ENCODE peak calls at places on chromosomes 12 and 14, in nine cellular contexts. B, Q, K, J, V, C, N, G and T are unnamed samples.

GRCh38 chr12:28108599-28108998 is 81.7 kb upstream of the CCDC91 start:
- DNase-seq in B (no peak), Q (no peak), K (no peak), J (no peak), V (no peak), C (no peak), N (no peak), G (no peak), T (no peak)

GRCh38 chr12:124493809-124494750 is 73.3 kb downstream of the NCOR2 start:
- DNase-seq in B (peak; percentile 49), Q (no peak), K (no peak), J (no peak), V (no peak), C (peak; percentile 70), N (peak; percentile 94), G (no peak), T (peak; percentile 96)

GRCh38 chr14:101506211-101506920 is 54.9 kb upstream of the DIO3 start:
- DNase-seq in B (peak; percentile 51), Q (no peak), K (no peak), J (no peak), V (no peak), C (no peak), N (no peak), G (no peak), T (no peak)

GRCh38 chr12:75337905-75338304 is 3.4 kb downstream of the GLIPR1L1 start:
- DNase-seq in B (no peak), Q (no peak), K (no peak), J (no peak), V (no peak), C (no peak), N (no peak), G (no peak), T (peak; percentile 31)

GRCh38 chr14:40053396-40053795 is 621.2 kb upstream of the FBXO33 start:
- DNase-seq in B (no peak), Q (no peak), K (no peak), J (no peak), V (no peak), C (no peak), N (no peak), G (no peak), T (no peak)

GRCh38 chr12:50839032-50839431 is 3.7 kb upstream of the TMPRSS12 start:
- DNase-seq in B (no peak), Q (no peak), K (no peak), J (no peak), V (no peak), C (no peak), N (no peak), G (no peak), T (no peak)

GRCh38 chr14:50612795-50613194 is 52.9 kb downstream of the ATL1 start:
- DNase-seq in B (no peak), Q (no peak), K (no peak), J (no peak), V (no peak), C (no peak), N (no peak), G (no peak), T (no peak)

GRCh38 chr12:68432622-68433021 is 100.5 kb upstream of the MDM1 start:
- DNase-seq in B (no peak), Q (no peak), K (no peak), J (peak; percentile 39), V (no peak), C (no peak), N (no peak), G (no peak), T (no peak)

DNA sequence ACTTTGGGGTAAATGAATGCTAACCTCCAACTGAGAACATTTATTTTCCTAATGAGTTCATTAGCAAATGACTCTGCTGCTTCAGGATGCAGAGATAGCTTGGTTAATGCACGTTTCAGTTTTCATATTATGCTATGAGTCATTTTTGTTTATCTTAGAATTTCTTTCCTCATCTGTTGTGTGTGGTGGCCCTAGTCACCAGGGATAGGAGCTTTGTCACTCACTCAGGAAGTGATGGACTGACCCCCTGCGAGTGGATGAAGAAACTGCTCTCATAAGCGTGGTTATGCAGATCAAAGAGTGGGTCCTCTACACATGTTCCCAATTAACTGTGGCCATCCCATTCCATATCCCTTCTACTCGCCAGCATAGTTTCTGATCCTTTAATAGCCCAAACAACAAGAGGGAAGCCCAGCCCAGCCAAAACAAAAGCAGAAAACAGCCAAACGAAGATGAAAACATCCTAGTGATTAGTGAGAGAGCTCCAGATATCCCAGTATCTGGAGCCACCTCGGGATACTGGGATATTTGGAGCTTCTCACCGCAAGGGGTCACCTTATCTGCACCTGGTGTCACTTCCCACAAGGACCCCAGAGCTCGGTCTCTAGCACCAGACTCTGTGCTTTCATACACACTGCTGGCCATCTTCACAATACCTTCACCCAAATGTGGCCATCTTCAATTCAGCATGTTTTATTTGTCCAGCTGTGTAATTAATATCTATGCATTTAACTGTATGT is 8.6 kb downstream of the TC2N start:
- DNase-seq in B (no peak), Q (no peak), K (peak; percentile 52), J (peak; percentile 66), V (peak; percentile 75), C (no peak), N (no peak), G (no peak), T (peak; percentile 39)
- TF ChIP-seq CTCF in B (no peak), Q (no peak), K (no peak), J (peak; percentile 12), V (no peak), C (no peak), N (no peak), G (no peak), T (peak; percentile 47)

GRCh38 chr14:23055147-23055550 is 2.2 kb downstream of the CDH24 start:
- DNase-seq in B (no peak), Q (no peak), K (no peak), J (no peak), V (no peak), C (no peak), N (no peak), G (no peak), T (no peak)

GRCh38 chr14:23055621-23056256 is 1.6 kb downstream of the CDH24 start:
- DNase-seq in B (peak; percentile 59), Q (no peak), K (no peak), J (peak; percentile 29), V (no peak), C (no peak), N (no peak), G (no peak), T (peak; percentile 39)

GRCh38 chr14:23057757-23058653 is 685 bp upstream of the CDH24 start:
- DNase-seq in B (peak; percentile 92), Q (peak; percentile 45), K (no peak), J (peak; percentile 76), V (peak; percentile 80), C (peak; percentile 90), N (peak; percentile 59), G (peak; percentile 45), T (peak; percentile 90)

GRCh38 chr14:23056956-23057756 is at the start of gene CDH24:
- DNase-seq in B (peak; percentile 76), Q (no peak), K (no peak), J (peak; percentile 57), V (peak; percentile 47), C (peak; percentile 80), N (no peak), G (no peak), T (peak; percentile 87)

DNA sequence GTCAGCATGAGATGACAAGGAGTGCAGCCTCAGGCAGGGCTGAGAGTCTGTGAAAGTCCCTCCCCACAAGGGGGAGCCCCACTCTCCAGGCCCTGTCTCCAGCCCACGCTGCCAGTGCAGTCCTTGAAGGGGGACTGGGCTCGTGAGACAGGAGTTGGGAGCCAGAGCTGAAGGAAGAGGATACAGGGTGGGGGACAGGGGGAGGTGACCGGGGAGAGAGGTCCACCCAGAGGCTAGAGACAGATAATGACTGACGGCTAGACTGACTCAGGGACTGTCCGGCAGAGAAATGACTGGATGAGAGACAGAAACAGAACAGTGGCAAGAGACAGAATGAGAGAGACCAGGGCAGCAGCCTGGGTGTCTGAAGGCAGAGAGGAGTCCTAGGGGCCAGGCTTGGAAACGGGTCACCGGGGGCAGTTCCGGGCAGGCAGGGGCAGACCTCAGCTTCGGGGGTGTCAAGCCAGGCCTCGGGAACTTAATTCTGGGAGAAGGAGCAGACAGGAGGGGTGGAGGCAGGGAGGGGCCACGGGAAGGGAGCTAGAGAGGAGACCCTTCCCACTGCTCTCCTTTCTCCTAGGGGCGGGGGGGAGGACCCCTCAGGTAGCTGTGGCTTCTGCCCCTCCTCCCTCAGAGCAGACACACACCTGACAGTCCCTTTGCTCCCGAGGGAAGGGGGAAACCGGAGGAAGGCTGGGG is 914 bp downstream of the CDH24 start:
- DNase-seq in B (peak; percentile 82), Q (no peak), K (no peak), J (peak; percentile 65), V (no peak), C (peak; percentile 83), N (no peak), G (no peak), T (peak; percentile 90)
- TF ChIP-seq CTCF in B (peak; percentile 65), Q (peak; percentile 92), K (peak; percentile 90), J (peak; percentile 76), V (no peak), C (peak; percentile 79), N (peak; percentile 92), G (peak; percentile 87), T (peak; percentile 81)

DNA sequence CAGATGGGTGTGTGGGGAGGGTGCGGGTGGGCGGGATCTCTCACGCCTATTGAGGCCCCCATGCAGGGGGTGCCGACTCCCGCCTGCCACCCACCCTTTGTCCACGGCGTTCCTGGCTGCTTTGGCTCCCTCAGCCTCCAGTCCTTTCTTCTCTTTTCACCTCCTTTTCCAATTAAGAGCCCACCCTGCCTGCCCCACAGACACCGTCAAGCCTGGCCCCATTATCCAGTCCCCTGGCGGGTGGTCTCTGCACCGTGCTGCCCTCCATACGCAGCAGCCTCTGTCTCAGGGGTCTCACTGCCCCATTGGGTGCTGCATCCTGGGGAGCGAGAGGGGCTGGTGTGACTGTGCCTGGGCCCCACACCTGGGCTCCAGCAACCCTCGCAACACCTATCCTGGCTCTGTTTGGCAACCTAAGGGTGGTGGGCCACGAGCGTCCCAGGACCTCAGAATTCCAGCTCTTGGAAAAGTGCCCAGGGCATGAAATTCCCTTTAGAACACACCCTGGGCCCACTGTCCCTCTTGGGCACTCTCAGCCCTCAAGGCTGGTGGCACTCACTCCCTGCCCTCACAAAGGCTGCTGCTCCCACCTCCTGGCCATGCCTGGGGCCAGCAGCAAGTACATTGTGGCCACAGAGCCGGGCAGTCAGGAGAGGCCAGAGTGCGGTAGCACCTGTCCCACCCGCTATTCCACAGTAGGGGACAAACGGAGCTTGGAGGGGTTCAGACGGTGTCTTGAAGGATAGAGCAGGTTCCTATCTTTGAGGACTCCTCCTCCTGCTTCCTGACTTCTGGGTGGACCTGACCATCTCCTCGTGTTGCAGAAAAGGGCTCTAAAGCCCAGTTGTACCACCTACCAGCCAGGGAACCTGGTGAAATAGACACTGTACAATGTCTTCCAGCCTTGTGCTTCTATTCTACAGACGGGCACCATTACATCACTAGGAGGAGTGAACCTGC is 114.1 kb downstream of the KIF26A start:
- DNase-seq in B (no peak), Q (no peak), K (no peak), J (no peak), V (no peak), C (no peak), N (no peak), G (no peak), T (no peak)
- TF ChIP-seq CTCF in B (no peak), Q (no peak), K (no peak), J (no peak), V (no peak), C (no peak), N (no peak), G (no peak), T (no peak)

GRCh38 chr14:62158779-62159178 is 396.6 kb downstream of the SNAPC1 start:
- DNase-seq in B (no peak), Q (no peak), K (no peak), J (no peak), V (no peak), C (no peak), N (no peak), G (no peak), T (no peak)

GRCh38 chr14:62159314-62159713 is 397.1 kb downstream of the SNAPC1 start:
- DNase-seq in B (no peak), Q (no peak), K (no peak), J (no peak), V (no peak), C (no peak), N (no peak), G (no peak), T (no peak)

GRCh38 chr14:62156052-62156451 is 393.8 kb downstream of the SNAPC1 start:
- DNase-seq in B (no peak), Q (no peak), K (no peak), J (no peak), V (no peak), C (no peak), N (no peak), G (no peak), T (no peak)
- TF ChIP-seq CTCF in B (no peak), Q (no peak), K (no peak), J (no peak), V (no peak), C (no peak), N (no peak), G (no peak), T (no peak)